ENCODE peak calls at places on chromosomes 16 and 17, in nine cellular contexts. One of them, this sample, is unnamed.

GRCh38 chr16:8370374-8371015 is 219.8 kb downstream of the TMEM114 start:
- DNase-seq in NAMALWA: no peak
- DNase-seq in naive B cell: no peak
- DNase-seq in NCI-H446 treated with DMSO at 0.1 percent for 48 hours: no peak
- DNase-seq in stimulated activated CD8-positive, alpha-beta memory T cell treated with anti-CD3 and anti-CD28 coated beads, Interleukin-12 subunit alpha, Interleukin-12 subunit beta, amount 100 ng/mL, for 1 hour: no peak
- DNase-seq in left ventricle myocardium superior: no peak
- DNase-seq in SW 1271: peak
- DNase-seq in activated T-cell treated with anti-CD3 and anti-CD28 coated beads for 48 hours: no peak
- DNase-seq in retinal pigment epithelial cell: peak
- DNase-seq in this sample: no peak

GRCh38 chr16:88631384-88631783 is 7.0 kb upstream of the IL17C start:
- DNase-seq in NAMALWA: no peak
- DNase-seq in naive B cell: no peak
- DNase-seq in NCI-H446 treated with DMSO at 0.1 percent for 48 hours: no peak
- DNase-seq in stimulated activated CD8-positive, alpha-beta memory T cell treated with anti-CD3 and anti-CD28 coated beads, Interleukin-12 subunit alpha, Interleukin-12 subunit beta, amount 100 ng/mL, for 1 hour: no peak
- DNase-seq in left ventricle myocardium superior: no peak
- DNase-seq in SW 1271: no peak
- DNase-seq in activated T-cell treated with anti-CD3 and anti-CD28 coated beads for 48 hours: no peak
- DNase-seq in retinal pigment epithelial cell: no peak
- DNase-seq in this sample: no peak

GRCh38 chr16:84613408-84614071 is 4.3 kb downstream of the COTL1 start:
- DNase-seq in NAMALWA: no peak
- DNase-seq in naive B cell: no peak
- DNase-seq in NCI-H446 treated with DMSO at 0.1 percent for 48 hours: no peak
- DNase-seq in stimulated activated CD8-positive, alpha-beta memory T cell treated with anti-CD3 and anti-CD28 coated beads, Interleukin-12 subunit alpha, Interleukin-12 subunit beta, amount 100 ng/mL, for 1 hour: no peak
- DNase-seq in left ventricle myocardium superior: no peak
- DNase-seq in SW 1271: no peak
- DNase-seq in activated T-cell treated with anti-CD3 and anti-CD28 coated beads for 48 hours: no peak
- DNase-seq in retinal pigment epithelial cell: no peak
- DNase-seq in this sample: no peak

GRCh38 chr16:527015-527903 is at the start of gene CAPN15:
- DNase-seq in NAMALWA: peak
- DNase-seq in naive B cell: peak
- DNase-seq in NCI-H446 treated with DMSO at 0.1 percent for 48 hours: peak
- DNase-seq in stimulated activated CD8-positive, alpha-beta memory T cell treated with anti-CD3 and anti-CD28 coated beads, Interleukin-12 subunit alpha, Interleukin-12 subunit beta, amount 100 ng/mL, for 1 hour: peak
- DNase-seq in left ventricle myocardium superior: peak
- DNase-seq in SW 1271: peak
- DNase-seq in activated T-cell treated with anti-CD3 and anti-CD28 coated beads for 48 hours: peak
- DNase-seq in retinal pigment epithelial cell: peak
- DNase-seq in this sample: peak

GRCh38 chr17:68356949-68357455 is 65.7 kb downstream of the ARSG start:
- DNase-seq in NAMALWA: no peak
- DNase-seq in naive B cell: no peak
- DNase-seq in NCI-H446 treated with DMSO at 0.1 percent for 48 hours: no peak
- DNase-seq in stimulated activated CD8-positive, alpha-beta memory T cell treated with anti-CD3 and anti-CD28 coated beads, Interleukin-12 subunit alpha, Interleukin-12 subunit beta, amount 100 ng/mL, for 1 hour: no peak
- DNase-seq in left ventricle myocardium superior: no peak
- DNase-seq in SW 1271: no peak
- DNase-seq in activated T-cell treated with anti-CD3 and anti-CD28 coated beads for 48 hours: no peak
- DNase-seq in retinal pigment epithelial cell: no peak
- DNase-seq in this sample: no peak

GRCh38 chr17:78961571-78961970 is 18.2 kb downstream of the LGALS3BP start:
- DNase-seq in NAMALWA: no peak
- DNase-seq in naive B cell: no peak
- DNase-seq in NCI-H446 treated with DMSO at 0.1 percent for 48 hours: no peak
- DNase-seq in stimulated activated CD8-positive, alpha-beta memory T cell treated with anti-CD3 and anti-CD28 coated beads, Interleukin-12 subunit alpha, Interleukin-12 subunit beta, amount 100 ng/mL, for 1 hour: no peak
- DNase-seq in left ventricle myocardium superior: no peak
- DNase-seq in SW 1271: no peak
- DNase-seq in activated T-cell treated with anti-CD3 and anti-CD28 coated beads for 48 hours: no peak
- DNase-seq in retinal pigment epithelial cell: no peak
- DNase-seq in this sample: no peak

GRCh38 chr17:80813318-80813717 is 178.3 kb upstream of the CHMP6 start:
- DNase-seq in NAMALWA: no peak
- DNase-seq in naive B cell: no peak
- DNase-seq in NCI-H446 treated with DMSO at 0.1 percent for 48 hours: no peak
- DNase-seq in stimulated activated CD8-positive, alpha-beta memory T cell treated with anti-CD3 and anti-CD28 coated beads, Interleukin-12 subunit alpha, Interleukin-12 subunit beta, amount 100 ng/mL, for 1 hour: no peak
- DNase-seq in left ventricle myocardium superior: no peak
- DNase-seq in SW 1271: no peak
- DNase-seq in activated T-cell treated with anti-CD3 and anti-CD28 coated beads for 48 hours: no peak
- DNase-seq in retinal pigment epithelial cell: no peak
- DNase-seq in this sample: no peak

GRCh38 chr16:48613061-48613957 is 3.3 kb upstream of the N4BP1 start:
- DNase-seq in NAMALWA: peak
- DNase-seq in naive B cell: no peak
- DNase-seq in NCI-H446 treated with DMSO at 0.1 percent for 48 hours: peak
- DNase-seq in stimulated activated CD8-positive, alpha-beta memory T cell treated with anti-CD3 and anti-CD28 coated beads, Interleukin-12 subunit alpha, Interleukin-12 subunit beta, amount 100 ng/mL, for 1 hour: no peak
- DNase-seq in left ventricle myocardium superior: no peak
- DNase-seq in SW 1271: no peak
- DNase-seq in activated T-cell treated with anti-CD3 and anti-CD28 coated beads for 48 hours: no peak
- DNase-seq in retinal pigment epithelial cell: no peak
- DNase-seq in this sample: no peak

GRCh38 chr17:42560246-42560645 is 1.7 kb upstream of the COASY start:
- DNase-seq in NAMALWA: no peak
- DNase-seq in naive B cell: no peak
- DNase-seq in NCI-H446 treated with DMSO at 0.1 percent for 48 hours: no peak
- DNase-seq in stimulated activated CD8-positive, alpha-beta memory T cell treated with anti-CD3 and anti-CD28 coated beads, Interleukin-12 subunit alpha, Interleukin-12 subunit beta, amount 100 ng/mL, for 1 hour: no peak
- DNase-seq in left ventricle myocardium superior: peak
- DNase-seq in SW 1271: no peak
- DNase-seq in activated T-cell treated with anti-CD3 and anti-CD28 coated beads for 48 hours: no peak
- DNase-seq in retinal pigment epithelial cell: no peak
- DNase-seq in this sample: no peak

GRCh38 chr16:53840472-53840871 is 136.5 kb downstream of the FTO start:
- DNase-seq in NAMALWA: peak
- DNase-seq in naive B cell: no peak
- DNase-seq in NCI-H446 treated with DMSO at 0.1 percent for 48 hours: no peak
- DNase-seq in stimulated activated CD8-positive, alpha-beta memory T cell treated with anti-CD3 and anti-CD28 coated beads, Interleukin-12 subunit alpha, Interleukin-12 subunit beta, amount 100 ng/mL, for 1 hour: no peak
- DNase-seq in left ventricle myocardium superior: no peak
- DNase-seq in SW 1271: no peak
- DNase-seq in activated T-cell treated with anti-CD3 and anti-CD28 coated beads for 48 hours: no peak
- DNase-seq in retinal pigment epithelial cell: no peak
- DNase-seq in this sample: no peak

GRCh38 chr17:4678448-4679026 is 25.4 kb downstream of the PELP1 start:
- DNase-seq in NAMALWA: no peak
- DNase-seq in naive B cell: no peak
- DNase-seq in NCI-H446 treated with DMSO at 0.1 percent for 48 hours: no peak
- DNase-seq in stimulated activated CD8-positive, alpha-beta memory T cell treated with anti-CD3 and anti-CD28 coated beads, Interleukin-12 subunit alpha, Interleukin-12 subunit beta, amount 100 ng/mL, for 1 hour: no peak
- DNase-seq in left ventricle myocardium superior: no peak
- DNase-seq in SW 1271: peak
- DNase-seq in activated T-cell treated with anti-CD3 and anti-CD28 coated beads for 48 hours: peak
- DNase-seq in retinal pigment epithelial cell: no peak
- DNase-seq in this sample: no peak

GRCh38 chr17:64401941-64402340 is 11.3 kb upstream of the PECAM1 start:
- DNase-seq in NAMALWA: no peak
- DNase-seq in naive B cell: no peak
- DNase-seq in NCI-H446 treated with DMSO at 0.1 percent for 48 hours: no peak
- DNase-seq in stimulated activated CD8-positive, alpha-beta memory T cell treated with anti-CD3 and anti-CD28 coated beads, Interleukin-12 subunit alpha, Interleukin-12 subunit beta, amount 100 ng/mL, for 1 hour: no peak
- DNase-seq in left ventricle myocardium superior: no peak
- DNase-seq in SW 1271: no peak
- DNase-seq in activated T-cell treated with anti-CD3 and anti-CD28 coated beads for 48 hours: no peak
- DNase-seq in retinal pigment epithelial cell: no peak
- DNase-seq in this sample: no peak

GRCh38 chr16:81633680-81634379 is 145.3 kb upstream of the PLCG2 start:
- DNase-seq in NAMALWA: no peak
- DNase-seq in naive B cell: no peak
- DNase-seq in NCI-H446 treated with DMSO at 0.1 percent for 48 hours: no peak
- DNase-seq in stimulated activated CD8-positive, alpha-beta memory T cell treated with anti-CD3 and anti-CD28 coated beads, Interleukin-12 subunit alpha, Interleukin-12 subunit beta, amount 100 ng/mL, for 1 hour: no peak
- DNase-seq in left ventricle myocardium superior: no peak
- DNase-seq in SW 1271: no peak
- DNase-seq in activated T-cell treated with anti-CD3 and anti-CD28 coated beads for 48 hours: no peak
- DNase-seq in retinal pigment epithelial cell: no peak
- DNase-seq in this sample: no peak

GRCh38 chr17:45296003-45296832 is 20.6 kb downstream of the MAP3K14 start:
- DNase-seq in NAMALWA: peak
- DNase-seq in naive B cell: peak
- DNase-seq in NCI-H446 treated with DMSO at 0.1 percent for 48 hours: no peak
- DNase-seq in stimulated activated CD8-positive, alpha-beta memory T cell treated with anti-CD3 and anti-CD28 coated beads, Interleukin-12 subunit alpha, Interleukin-12 subunit beta, amount 100 ng/mL, for 1 hour: no peak
- DNase-seq in left ventricle myocardium superior: peak
- DNase-seq in SW 1271: peak
- DNase-seq in activated T-cell treated with anti-CD3 and anti-CD28 coated beads for 48 hours: no peak
- DNase-seq in retinal pigment epithelial cell: no peak
- DNase-seq in this sample: peak

GRCh38 chr17:28828294-28829040 is 14.1 kb downstream of the FAM222B start:
- DNase-seq in NAMALWA: no peak
- DNase-seq in naive B cell: no peak
- DNase-seq in NCI-H446 treated with DMSO at 0.1 percent for 48 hours: no peak
- DNase-seq in stimulated activated CD8-positive, alpha-beta memory T cell treated with anti-CD3 and anti-CD28 coated beads, Interleukin-12 subunit alpha, Interleukin-12 subunit beta, amount 100 ng/mL, for 1 hour: no peak
- DNase-seq in left ventricle myocardium superior: no peak
- DNase-seq in SW 1271: no peak
- DNase-seq in activated T-cell treated with anti-CD3 and anti-CD28 coated beads for 48 hours: no peak
- DNase-seq in retinal pigment epithelial cell: no peak
- DNase-seq in this sample: no peak

GRCh38 chr16:50520451-50521245 is 27.5 kb upstream of the NKD1 start:
- DNase-seq in NAMALWA: no peak
- DNase-seq in naive B cell: no peak
- DNase-seq in NCI-H446 treated with DMSO at 0.1 percent for 48 hours: no peak
- DNase-seq in stimulated activated CD8-positive, alpha-beta memory T cell treated with anti-CD3 and anti-CD28 coated beads, Interleukin-12 subunit alpha, Interleukin-12 subunit beta, amount 100 ng/mL, for 1 hour: no peak
- DNase-seq in left ventricle myocardium superior: no peak
- DNase-seq in SW 1271: no peak
- DNase-seq in activated T-cell treated with anti-CD3 and anti-CD28 coated beads for 48 hours: no peak
- DNase-seq in retinal pigment epithelial cell: no peak
- DNase-seq in this sample: no peak

GRCh38 chr16:69711115-69711740 is 15.1 kb downstream of the NQO1 start:
- DNase-seq in NAMALWA: no peak
- DNase-seq in naive B cell: no peak
- DNase-seq in NCI-H446 treated with DMSO at 0.1 percent for 48 hours: no peak
- DNase-seq in stimulated activated CD8-positive, alpha-beta memory T cell treated with anti-CD3 and anti-CD28 coated beads, Interleukin-12 subunit alpha, Interleukin-12 subunit beta, amount 100 ng/mL, for 1 hour: no peak
- DNase-seq in left ventricle myocardium superior: no peak
- DNase-seq in SW 1271: no peak
- DNase-seq in activated T-cell treated with anti-CD3 and anti-CD28 coated beads for 48 hours: no peak
- DNase-seq in retinal pigment epithelial cell: peak
- DNase-seq in this sample: no peak

GRCh38 chr17:14198013-14198412 is 38.6 kb downstream of the CDRT15 start:
- DNase-seq in NAMALWA: no peak
- DNase-seq in naive B cell: no peak
- DNase-seq in NCI-H446 treated with DMSO at 0.1 percent for 48 hours: no peak
- DNase-seq in stimulated activated CD8-positive, alpha-beta memory T cell treated with anti-CD3 and anti-CD28 coated beads, Interleukin-12 subunit alpha, Interleukin-12 subunit beta, amount 100 ng/mL, for 1 hour: no peak
- DNase-seq in left ventricle myocardium superior: peak
- DNase-seq in SW 1271: no peak
- DNase-seq in activated T-cell treated with anti-CD3 and anti-CD28 coated beads for 48 hours: no peak
- DNase-seq in retinal pigment epithelial cell: no peak
- DNase-seq in this sample: no peak

GRCh38 chr17:36183001-36183810 is 6.8 kb upstream of the TBC1D3B start:
- DNase-seq in NAMALWA: no peak
- DNase-seq in naive B cell: no peak
- DNase-seq in NCI-H446 treated with DMSO at 0.1 percent for 48 hours: no peak
- DNase-seq in stimulated activated CD8-positive, alpha-beta memory T cell treated with anti-CD3 and anti-CD28 coated beads, Interleukin-12 subunit alpha, Interleukin-12 subunit beta, amount 100 ng/mL, for 1 hour: no peak
- DNase-seq in left ventricle myocardium superior: peak
- DNase-seq in SW 1271: peak
- DNase-seq in activated T-cell treated with anti-CD3 and anti-CD28 coated beads for 48 hours: no peak
- DNase-seq in retinal pigment epithelial cell: peak
- DNase-seq in this sample: no peak

GRCh38 chr16:75250089-75250808 is 1.2 kb downstream of the BCAR1 start:
- DNase-seq in NAMALWA: no peak
- DNase-seq in naive B cell: no peak
- DNase-seq in NCI-H446 treated with DMSO at 0.1 percent for 48 hours: no peak
- DNase-seq in stimulated activated CD8-positive, alpha-beta memory T cell treated with anti-CD3 and anti-CD28 coated beads, Interleukin-12 subunit alpha, Interleukin-12 subunit beta, amount 100 ng/mL, for 1 hour: no peak
- DNase-seq in left ventricle myocardium superior: peak
- DNase-seq in SW 1271: peak
- DNase-seq in activated T-cell treated with anti-CD3 and anti-CD28 coated beads for 48 hours: no peak
- DNase-seq in retinal pigment epithelial cell: no peak
- DNase-seq in this sample: no peak

GRCh38 chr16:88705076-88705684 is 1.0 kb downstream of the RNF166 start:
- DNase-seq in NAMALWA: peak
- DNase-seq in naive B cell: peak
- DNase-seq in NCI-H446 treated with DMSO at 0.1 percent for 48 hours: no peak
- DNase-seq in stimulated activated CD8-positive, alpha-beta memory T cell treated with anti-CD3 and anti-CD28 coated beads, Interleukin-12 subunit alpha, Interleukin-12 subunit beta, amount 100 ng/mL, for 1 hour: no peak
- DNase-seq in left ventricle myocardium superior: no peak
- DNase-seq in SW 1271: no peak
- DNase-seq in activated T-cell treated with anti-CD3 and anti-CD28 coated beads for 48 hours: no peak
- DNase-seq in retinal pigment epithelial cell: no peak
- DNase-seq in this sample: peak

GRCh38 chr17:80035937-80036714 is at the start of gene CCDC40:
- DNase-seq in NAMALWA: peak
- DNase-seq in naive B cell: peak
- DNase-seq in NCI-H446 treated with DMSO at 0.1 percent for 48 hours: peak
- DNase-seq in stimulated activated CD8-positive, alpha-beta memory T cell treated with anti-CD3 and anti-CD28 coated beads, Interleukin-12 subunit alpha, Interleukin-12 subunit beta, amount 100 ng/mL, for 1 hour: peak
- DNase-seq in left ventricle myocardium superior: peak
- DNase-seq in SW 1271: peak
- DNase-seq in activated T-cell treated with anti-CD3 and anti-CD28 coated beads for 48 hours: peak
- DNase-seq in retinal pigment epithelial cell: no peak
- DNase-seq in this sample: no peak

GRCh38 chr16:3659200-3659599 is 4.7 kb downstream of the DNASE1 start:
- DNase-seq in NAMALWA: no peak
- DNase-seq in naive B cell: no peak
- DNase-seq in NCI-H446 treated with DMSO at 0.1 percent for 48 hours: no peak
- DNase-seq in stimulated activated CD8-positive, alpha-beta memory T cell treated with anti-CD3 and anti-CD28 coated beads, Interleukin-12 subunit alpha, Interleukin-12 subunit beta, amount 100 ng/mL, for 1 hour: no peak
- DNase-seq in left ventricle myocardium superior: no peak
- DNase-seq in SW 1271: no peak
- DNase-seq in activated T-cell treated with anti-CD3 and anti-CD28 coated beads for 48 hours: no peak
- DNase-seq in retinal pigment epithelial cell: no peak
- DNase-seq in this sample: no peak

GRCh38 chr17:64500923-64501765 is 4.3 kb upstream of the POLG2 start:
- DNase-seq in NAMALWA: peak
- DNase-seq in naive B cell: peak
- DNase-seq in NCI-H446 treated with DMSO at 0.1 percent for 48 hours: no peak
- DNase-seq in stimulated activated CD8-positive, alpha-beta memory T cell treated with anti-CD3 and anti-CD28 coated beads, Interleukin-12 subunit alpha, Interleukin-12 subunit beta, amount 100 ng/mL, for 1 hour: no peak
- DNase-seq in left ventricle myocardium superior: no peak
- DNase-seq in SW 1271: no peak
- DNase-seq in activated T-cell treated with anti-CD3 and anti-CD28 coated beads for 48 hours: no peak
- DNase-seq in retinal pigment epithelial cell: no peak
- DNase-seq in this sample: no peak

GRCh38 chr16:28925386-28926228 is 569 bp upstream of the RABEP2 start:
- DNase-seq in NAMALWA: peak
- DNase-seq in naive B cell: peak
- DNase-seq in NCI-H446 treated with DMSO at 0.1 percent for 48 hours: no peak
- DNase-seq in stimulated activated CD8-positive, alpha-beta memory T cell treated with anti-CD3 and anti-CD28 coated beads, Interleukin-12 subunit alpha, Interleukin-12 subunit beta, amount 100 ng/mL, for 1 hour: peak
- DNase-seq in left ventricle myocardium superior: peak
- DNase-seq in SW 1271: peak
- DNase-seq in activated T-cell treated with anti-CD3 and anti-CD28 coated beads for 48 hours: peak
- DNase-seq in retinal pigment epithelial cell: no peak
- DNase-seq in this sample: no peak

GRCh38 chr17:3838206-3838605 is 7.8 kb downstream of the NCBP3 start:
- DNase-seq in NAMALWA: no peak
- DNase-seq in naive B cell: no peak
- DNase-seq in NCI-H446 treated with DMSO at 0.1 percent for 48 hours: no peak
- DNase-seq in stimulated activated CD8-positive, alpha-beta memory T cell treated with anti-CD3 and anti-CD28 coated beads, Interleukin-12 subunit alpha, Interleukin-12 subunit beta, amount 100 ng/mL, for 1 hour: no peak
- DNase-seq in left ventricle myocardium superior: no peak
- DNase-seq in SW 1271: no peak
- DNase-seq in activated T-cell treated with anti-CD3 and anti-CD28 coated beads for 48 hours: no peak
- DNase-seq in retinal pigment epithelial cell: no peak
- DNase-seq in this sample: no peak

GRCh38 chr16:85449195-85449884 is 163.8 kb upstream of the GSE1 start:
- DNase-seq in NAMALWA: no peak
- DNase-seq in naive B cell: no peak
- DNase-seq in NCI-H446 treated with DMSO at 0.1 percent for 48 hours: no peak
- DNase-seq in stimulated activated CD8-positive, alpha-beta memory T cell treated with anti-CD3 and anti-CD28 coated beads, Interleukin-12 subunit alpha, Interleukin-12 subunit beta, amount 100 ng/mL, for 1 hour: no peak
- DNase-seq in left ventricle myocardium superior: no peak
- DNase-seq in SW 1271: no peak
- DNase-seq in activated T-cell treated with anti-CD3 and anti-CD28 coated beads for 48 hours: no peak
- DNase-seq in retinal pigment epithelial cell: no peak
- DNase-seq in this sample: no peak

GRCh38 chr17:74935585-74936469 is at the start of gene OTOP3:
- DNase-seq in NAMALWA: no peak
- DNase-seq in naive B cell: no peak
- DNase-seq in NCI-H446 treated with DMSO at 0.1 percent for 48 hours: no peak
- DNase-seq in stimulated activated CD8-positive, alpha-beta memory T cell treated with anti-CD3 and anti-CD28 coated beads, Interleukin-12 subunit alpha, Interleukin-12 subunit beta, amount 100 ng/mL, for 1 hour: no peak
- DNase-seq in left ventricle myocardium superior: peak
- DNase-seq in SW 1271: no peak
- DNase-seq in activated T-cell treated with anti-CD3 and anti-CD28 coated beads for 48 hours: no peak
- DNase-seq in retinal pigment epithelial cell: no peak
- DNase-seq in this sample: no peak

GRCh38 chr17:185445-186138 is 4.1 kb upstream of the DOC2B start:
- DNase-seq in NAMALWA: no peak
- DNase-seq in naive B cell: no peak
- DNase-seq in NCI-H446 treated with DMSO at 0.1 percent for 48 hours: no peak
- DNase-seq in stimulated activated CD8-positive, alpha-beta memory T cell treated with anti-CD3 and anti-CD28 coated beads, Interleukin-12 subunit alpha, Interleukin-12 subunit beta, amount 100 ng/mL, for 1 hour: no peak
- DNase-seq in left ventricle myocardium superior: no peak
- DNase-seq in SW 1271: no peak
- DNase-seq in activated T-cell treated with anti-CD3 and anti-CD28 coated beads for 48 hours: no peak
- DNase-seq in retinal pigment epithelial cell: no peak
- DNase-seq in this sample: no peak

GRCh38 chr17:76547183-76547641 is 7.4 kb downstream of the PRCD start:
- DNase-seq in NAMALWA: peak
- DNase-seq in naive B cell: peak
- DNase-seq in NCI-H446 treated with DMSO at 0.1 percent for 48 hours: no peak
- DNase-seq in stimulated activated CD8-positive, alpha-beta memory T cell treated with anti-CD3 and anti-CD28 coated beads, Interleukin-12 subunit alpha, Interleukin-12 subunit beta, amount 100 ng/mL, for 1 hour: peak
- DNase-seq in left ventricle myocardium superior: peak
- DNase-seq in SW 1271: peak
- DNase-seq in activated T-cell treated with anti-CD3 and anti-CD28 coated beads for 48 hours: no peak
- DNase-seq in retinal pigment epithelial cell: no peak
- DNase-seq in this sample: no peak

GRCh38 chr17:32794533-32795246 is 82.2 kb downstream of the MYO1D start:
- DNase-seq in NAMALWA: no peak
- DNase-seq in naive B cell: no peak
- DNase-seq in NCI-H446 treated with DMSO at 0.1 percent for 48 hours: no peak
- DNase-seq in stimulated activated CD8-positive, alpha-beta memory T cell treated with anti-CD3 and anti-CD28 coated beads, Interleukin-12 subunit alpha, Interleukin-12 subunit beta, amount 100 ng/mL, for 1 hour: no peak
- DNase-seq in left ventricle myocardium superior: no peak
- DNase-seq in SW 1271: no peak
- DNase-seq in activated T-cell treated with anti-CD3 and anti-CD28 coated beads for 48 hours: no peak
- DNase-seq in retinal pigment epithelial cell: no peak
- DNase-seq in this sample: no peak

This sample was measured in SIG-M5.